ENCODE peak calls at places on chromosomes 4 and X, in six cellular contexts. P is heart right ventricle; B is CD4-positive, alpha-beta T cell; O is upper lobe of right lung; U is ovary; M is Peyer's patch. N is an unnamed sample. For H3K9me3, the result is how much of the 10 kb centered on the place peaks cover.

GRCh38 chrX:104486691-104487090 is 79.3 kb upstream of the IL1RAPL2 start:
- DNase-seq in P (no peak), B (no peak), O (no peak), U (no peak), M (no peak), N (no peak)

GRCh38 chr4:182895791-182896292 is 21.3 kb downstream of the DCTD start:
- DNase-seq in P (no peak), B (no peak), O (no peak), U (no peak), M (no peak), N (no peak)

GRCh38 chrX:147376601-147377387 is 534.9 kb upstream of the FMR1 start:
- DNase-seq in P (no peak), B (no peak), O (no peak), U (peak), M (no peak), N (no peak)

GRCh38 chrX:98931194-98931593 is 1478.9 kb downstream of the PCDH19 start:
- DNase-seq in P (no peak), B (no peak), O (no peak), U (no peak), M (no peak), N (no peak)

GRCh38 chr4:53326535-53326934 is 39.3 kb downstream of the SCFD2 start:
- DNase-seq in P (no peak), B (no peak), O (no peak), U (no peak), M (no peak), N (no peak)

GRCh38 chrX:149129767-149130166 is 375.3 kb downstream of the IDS start:
- DNase-seq in P (no peak), B (no peak), O (no peak), U (no peak), M (no peak), N (no peak)

GRCh38 chr4:40475609-40476008 is 140.5 kb downstream of the CHRNA9 start:
- DNase-seq in P (no peak), B (no peak), O (no peak), U (no peak), M (no peak), N (no peak)

GRCh38 chr4:78616046-78616498 is 64.5 kb downstream of the ANXA3 start:
- DNase-seq in P (no peak), B (no peak), O (no peak), U (no peak), M (no peak), N (no peak)

GRCh38 chr4:82284475-82284857 is 89.3 kb downstream of the HNRNPD start:
- DNase-seq in P (no peak), B (no peak), O (no peak), U (no peak), M (no peak), N (no peak)

GRCh38 chr4:16082424-16083216 is 1.2 kb downstream of the PROM1 start:
- DNase-seq in P (peak), B (no peak), O (peak), U (no peak), M (peak), N (no peak)

GRCh38 chr4:60020389-60020788 is 1179.7 kb upstream of the ADGRL3 start:
- DNase-seq in P (no peak), B (no peak), O (no peak), U (no peak), M (no peak), N (no peak)
- H3K9me3 ChIP-seq in P (under half), B (under half), O (under half), U (under half), M (under half), N (under half)

GRCh38 chrX:81708506-81708905 is 506.6 kb downstream of the SH3BGRL start:
- DNase-seq in P (no peak), B (no peak), O (no peak), U (no peak), M (no peak), N (no peak)
- H3K9me3 ChIP-seq in P (under half), B (under half), O (under half), U (under half), M (under half), N (under half)

GRCh38 chrX:7133036-7133412 is 14.5 kb upstream of the STS start:
- DNase-seq in P (peak), B (no peak), O (no peak), U (no peak), M (no peak), N (no peak)

GRCh38 chrX:7127058-7127457 is 20.5 kb upstream of the STS start:
- DNase-seq in P (no peak), B (no peak), O (no peak), U (no peak), M (no peak), N (no peak)

GRCh38 chrX:7131621-7132020 is 15.9 kb upstream of the STS start:
- DNase-seq in P (no peak), B (no peak), O (no peak), U (no peak), M (no peak), N (no peak)

GRCh38 chrX:7132335-7133035 is 15.0 kb upstream of the STS start:
- DNase-seq in P (peak), B (peak), O (peak), U (no peak), M (peak), N (peak)
- H3K9me3 ChIP-seq in P (under half), B (under half), O (under half), U (under half), M (under half), N (under half)

DNA sequence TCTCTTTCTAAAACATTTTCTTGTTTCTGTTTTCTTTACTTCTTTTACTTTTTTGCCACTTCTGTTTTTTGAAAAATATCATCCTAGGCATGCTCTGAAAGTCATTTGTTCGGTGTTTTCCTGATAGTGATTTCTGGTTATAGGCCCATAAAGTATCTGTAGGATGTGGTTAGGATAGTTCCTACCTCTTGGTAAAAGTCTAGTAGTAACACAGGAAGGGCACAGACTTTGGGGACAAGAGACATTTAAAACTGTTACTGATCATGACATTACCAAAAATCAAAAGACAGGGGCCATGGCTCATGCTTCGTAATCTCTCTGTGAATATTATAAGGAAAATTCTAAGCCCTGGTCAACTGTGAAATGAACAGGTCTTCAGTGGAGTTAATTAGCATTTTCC is 44.8 kb downstream of the FHL1 start:
- DNase-seq in P (no peak), B (no peak), O (no peak), U (no peak), M (no peak), N (no peak)
- H3K9me3 ChIP-seq in P (under half), B (under half), O (under half), U (under half), M (under half), N (under half)

GRCh38 chrX:107576392-107576791 is 51.9 kb upstream of the PRPS1 start:
- DNase-seq in P (no peak), B (no peak), O (no peak), U (no peak), M (no peak), N (no peak)
- H3K9me3 ChIP-seq in P (under half), B (under half), O (under half), U (under half), M (under half), N (under half)

DNA sequence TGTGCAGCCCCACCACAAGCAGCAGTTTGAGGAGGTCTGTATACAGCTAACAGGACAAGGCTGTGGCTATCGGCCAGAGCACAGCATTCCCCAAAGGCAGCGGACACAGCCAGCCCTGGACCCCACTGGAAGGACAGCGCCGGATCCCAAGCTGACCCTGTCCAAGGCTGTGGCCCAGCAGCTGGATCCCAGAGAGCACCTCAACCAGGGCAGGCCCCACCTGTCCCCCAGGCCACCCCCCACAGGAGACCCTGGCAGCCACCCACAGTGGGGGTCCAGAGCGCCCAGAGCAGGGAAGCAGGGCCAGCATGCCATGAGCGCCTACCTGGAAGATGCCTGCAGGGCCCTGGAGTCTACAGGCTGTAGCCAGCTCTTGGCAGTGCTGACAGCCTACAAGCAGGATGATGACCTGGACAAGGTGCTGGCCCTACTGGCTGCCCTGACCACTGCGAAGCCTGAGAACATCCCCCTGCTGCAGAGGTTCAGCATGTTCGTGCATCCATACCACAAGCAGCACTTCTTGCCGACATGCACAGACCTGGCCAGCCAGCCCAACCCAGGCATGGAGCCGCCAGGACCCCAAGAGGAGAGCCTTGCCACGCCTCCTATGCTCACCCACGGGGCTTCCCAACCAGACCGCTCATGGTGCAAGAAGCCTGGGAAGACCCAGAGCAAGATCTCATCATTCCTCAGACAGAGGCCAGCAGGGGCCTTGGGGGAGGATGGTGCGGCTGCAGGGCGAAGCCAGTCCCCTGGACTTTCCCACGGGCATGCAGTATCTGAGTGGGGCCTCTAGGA is 62.0 kb downstream of the ALPK1 start:
- DNase-seq in P (no peak), B (no peak), O (no peak), U (no peak), M (no peak), N (no peak)
- H3K9me3 ChIP-seq in P (under half), B (under half), O (under half), U (under half), M (under half), N (under half)

GRCh38 chrX:55593296-55593695 is 29.9 kb upstream of the FOXR2 start:
- DNase-seq in P (no peak), B (no peak), O (no peak), U (no peak), M (no peak), N (no peak)
- H3K9me3 ChIP-seq in P (under half), B (under half), O (under half), U (under half), M (under half), N (under half)